ENCODE peak calls at places on chromosomes 1 and 21, in six cellular contexts. One of them, this sample, is unnamed.
A peak's percentile ranks its signal among the peaks of the same experiment; 100 is the strongest.

GRCh38 chr21:43884012-43884860 is 19.2 kb downstream of the AGPAT3 start:
- DNase-seq in lung microvascular endothelial cell: no peak
- DNase-seq in GM12865: peak; percentile 37
- DNase-seq in CD4-positive, alpha-beta T cell: peak; percentile 21
- DNase-seq in DMS79 treated with DMSO at 0.1 percent for 48 hours: no peak
- DNase-seq in GM04504: no peak
- DNase-seq in this sample: no peak

GRCh38 chr1:40593449-40594186 is 62.2 kb downstream of the ZNF684 start:
- DNase-seq in GM04504: no peak
- DNase-seq in lung microvascular endothelial cell: no peak
- DNase-seq in CD4-positive, alpha-beta T cell: no peak
- DNase-seq in GM12865: no peak
- DNase-seq in DMS79 treated with DMSO at 0.1 percent for 48 hours: peak; percentile 53
- DNase-seq in this sample: no peak

GRCh38 chr21:26652891-26653290 is 79.8 kb upstream of the CYYR1 start:
- DNase-seq in GM04504: no peak
- DNase-seq in DMS79 treated with DMSO at 0.1 percent for 48 hours: no peak
- DNase-seq in GM12865: no peak
- DNase-seq in CD4-positive, alpha-beta T cell: no peak
- DNase-seq in lung microvascular endothelial cell: no peak
- DNase-seq in this sample: no peak

GRCh38 chr21:14981246-14981645 is 83.6 kb downstream of the NRIP1 start:
- DNase-seq in CD4-positive, alpha-beta T cell: no peak
- DNase-seq in DMS79 treated with DMSO at 0.1 percent for 48 hours: no peak
- DNase-seq in GM04504: no peak
- DNase-seq in lung microvascular endothelial cell: no peak
- DNase-seq in GM12865: no peak
- DNase-seq in this sample: no peak

GRCh38 chr1:169202836-169203235 is 96.3 kb downstream of the ATP1B1 start:
- DNase-seq in DMS79 treated with DMSO at 0.1 percent for 48 hours: no peak
- DNase-seq in GM04504: no peak
- DNase-seq in lung microvascular endothelial cell: no peak
- DNase-seq in GM12865: no peak
- DNase-seq in CD4-positive, alpha-beta T cell: no peak
- DNase-seq in this sample: no peak

GRCh38 chr1:177092001-177092400 is 72.5 kb downstream of the ASTN1 start:
- DNase-seq in lung microvascular endothelial cell: no peak
- DNase-seq in GM12865: no peak
- DNase-seq in CD4-positive, alpha-beta T cell: no peak
- DNase-seq in GM04504: no peak
- DNase-seq in DMS79 treated with DMSO at 0.1 percent for 48 hours: no peak
- DNase-seq in this sample: no peak

GRCh38 chr1:171742577-171742922 is 685 bp upstream of the VAMP4 start:
- DNase-seq in GM04504: no peak
- DNase-seq in lung microvascular endothelial cell: peak; percentile 35
- DNase-seq in CD4-positive, alpha-beta T cell: peak; percentile 3
- DNase-seq in DMS79 treated with DMSO at 0.1 percent for 48 hours: no peak
- DNase-seq in GM12865: no peak
- DNase-seq in this sample: no peak

GRCh38 chr1:39745016-39745670 is 6.5 kb downstream of the PPIE start:
- DNase-seq in lung microvascular endothelial cell: no peak
- DNase-seq in DMS79 treated with DMSO at 0.1 percent for 48 hours: no peak
- DNase-seq in GM12865: no peak
- DNase-seq in GM04504: no peak
- DNase-seq in CD4-positive, alpha-beta T cell: no peak
- DNase-seq in this sample: peak; percentile 80

GRCh38 chr1:184014271-184014670 is 23.3 kb downstream of the COLGALT2 start:
- DNase-seq in GM12865: no peak
- DNase-seq in CD4-positive, alpha-beta T cell: no peak
- DNase-seq in GM04504: no peak
- DNase-seq in lung microvascular endothelial cell: no peak
- DNase-seq in DMS79 treated with DMSO at 0.1 percent for 48 hours: no peak
- DNase-seq in this sample: no peak

This sample was measured in osteocyte.